ENCODE peak calls at places on chromosomes 13 and 19, in six cellular contexts. B is A549, T is K562, V is GM12878, I is HepG2, P is endothelial cell of umbilical vein. S is an unnamed sample.
A peak's percentile ranks its signal among the peaks of the same experiment; 100 is the strongest.

GRCh38 chr13:19362946-19363510 is 181.4 kb upstream of the TUBA3C start:
- DNase-seq in B (no peak), T (no peak), V (no peak), I (no peak), P (no peak), S (no peak)

GRCh38 chr19:47447470-47448359 is 24.0 kb downstream of the SLC8A2 start:
- DNase-seq in B (peak; percentile 67), T (peak; percentile 98), V (no peak), I (peak; percentile 31), P (peak; percentile 44), S (peak; percentile 68)

GRCh38 chr13:30925429-30925828 is 7.0 kb upstream of the TEX26 start:
- DNase-seq in B (no peak), T (no peak), V (no peak), I (no peak), P (no peak), S (no peak)

GRCh38 chr19:50191270-50191669 is 12.2 kb upstream of the MYH14 start:
- DNase-seq in B (no peak), T (no peak), V (peak; percentile 13), I (no peak), P (no peak), S (no peak)

GRCh38 chr13:24500977-24501376 is 11.6 kb downstream of the PARP4 start:
- DNase-seq in B (no peak), T (peak; percentile 9), V (no peak), I (no peak), P (peak; percentile 80), S (no peak)

GRCh38 chr13:92547256-92547655 is 679.4 kb upstream of the GPC6 start:
- DNase-seq in B (no peak), T (no peak), V (no peak), I (no peak), P (no peak), S (no peak)

GRCh38 chr13:40059540-40060232 is 404.2 kb downstream of the COG6 start:
- DNase-seq in B (no peak), T (no peak), V (peak; percentile 94), I (no peak), P (no peak), S (no peak)

GRCh38 chr13:74114641-74115040 is 19.6 kb downstream of the KLF12 start:
- DNase-seq in B (no peak), T (no peak), V (no peak), I (no peak), P (no peak), S (no peak)

GRCh38 chr13:34161829-34162544 is 344.0 kb downstream of the RFC3 start:
- DNase-seq in B (peak; percentile 18), T (no peak), V (no peak), I (peak; percentile 25), P (peak; percentile 89), S (peak; percentile 2)

GRCh38 chr13:57638147-57638890 is 6.8 kb downstream of the PCDH17 start:
- DNase-seq in B (no peak), T (no peak), V (no peak), I (no peak), P (no peak), S (no peak)

GRCh38 chr19:1979642-1980041 is 35.9 kb downstream of the BTBD2 start:
- DNase-seq in B (no peak), T (no peak), V (no peak), I (no peak), P (no peak), S (no peak)

GRCh38 chr19:35408284-35409171 is 37.7 kb downstream of the GPR42 start:
- DNase-seq in B (no peak), T (no peak), V (peak; percentile 76), I (no peak), P (no peak), S (no peak)

GRCh38 chr19:35407619-35408018 is 36.8 kb downstream of the GPR42 start:
- DNase-seq in B (no peak), T (no peak), V (no peak), I (no peak), P (no peak), S (no peak)

GRCh38 chr19:35403116-35403760 is 32.4 kb downstream of the GPR42 start:
- DNase-seq in B (no peak), T (no peak), V (no peak), I (no peak), P (no peak), S (no peak)

GRCh38 chr19:35409191-35409590 is 38.3 kb downstream of the GPR42 start:
- DNase-seq in B (no peak), T (no peak), V (no peak), I (no peak), P (no peak), S (no peak)

DNA sequence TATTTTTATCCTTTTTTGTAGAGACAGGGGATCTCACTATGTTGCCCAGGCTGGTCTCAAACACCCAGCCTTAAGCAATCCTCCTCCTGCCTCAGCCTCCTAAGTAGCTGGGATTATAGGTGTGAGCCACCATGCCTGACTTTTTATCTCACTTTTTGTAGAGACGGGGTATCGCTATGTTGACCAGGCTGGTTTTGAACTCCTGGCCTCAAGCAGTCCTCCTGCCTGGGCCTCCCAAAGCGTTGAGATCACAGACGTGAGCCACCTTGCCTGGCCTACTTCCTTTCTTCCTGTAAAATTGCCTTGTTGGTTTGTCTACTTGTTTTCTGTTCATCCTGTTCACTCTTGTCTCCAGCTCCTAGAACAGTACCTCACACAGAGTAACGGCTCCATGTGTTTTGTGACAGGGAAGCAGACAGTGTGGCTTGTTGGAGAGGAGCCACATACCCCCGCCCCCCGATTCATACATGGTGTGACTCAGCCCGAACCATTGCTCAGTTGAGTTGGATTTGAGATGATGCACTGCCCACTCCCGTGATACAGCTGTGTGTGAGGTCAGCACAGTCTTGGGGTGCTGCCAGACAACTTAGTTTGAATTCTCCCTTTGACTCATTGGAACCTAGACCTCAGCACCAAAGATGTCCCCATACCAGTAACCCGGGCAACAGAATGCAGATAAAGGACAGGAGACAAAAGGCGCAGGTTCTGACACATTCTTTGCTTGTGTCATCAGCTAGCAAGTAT is 34.2 kb downstream of the GPR42 start:
- DNase-seq in B (peak; percentile 66), T (no peak), V (peak; percentile 95), I (peak; percentile 70), P (no peak), S (no peak)
- TF ChIP-seq MYC in B (no peak), T (no peak), V (no peak), I (no peak), P (no peak), S (no peak)

DNA sequence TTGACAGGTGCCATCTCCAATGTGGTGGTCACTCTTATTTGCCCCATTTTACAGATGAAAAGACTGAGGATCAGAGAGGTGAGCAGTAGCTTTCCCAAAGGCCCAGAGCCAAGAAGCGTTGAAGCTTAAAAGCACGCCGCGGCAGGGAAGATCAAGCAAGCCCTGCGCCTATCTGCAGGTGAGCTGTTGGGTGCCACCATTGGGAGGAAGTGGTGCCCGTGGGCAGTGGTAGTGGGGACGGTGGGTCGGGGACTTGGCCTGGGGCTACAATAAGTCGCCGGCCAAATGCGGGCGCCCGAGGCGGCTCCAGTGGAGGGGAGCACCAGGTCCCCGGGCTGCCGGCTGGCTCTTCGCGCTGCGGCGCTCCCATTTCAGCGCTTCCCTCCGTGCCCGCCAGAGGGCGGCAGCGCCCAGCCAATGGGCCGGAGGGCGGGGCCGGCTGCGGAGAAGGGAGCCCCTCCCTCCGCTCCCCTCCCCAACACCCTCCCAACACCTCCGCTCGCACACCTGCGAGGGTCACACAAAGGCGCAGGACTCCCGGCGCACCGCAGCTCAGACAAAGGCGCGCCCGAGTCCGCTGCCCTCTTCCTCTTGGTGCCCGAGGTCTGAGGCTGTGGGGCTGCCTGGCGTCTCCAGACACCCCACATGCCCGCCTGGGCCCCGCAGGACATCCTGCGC is 744 bp upstream of the POU2F2 start:
- DNase-seq in B (peak; percentile 95), T (peak; percentile 97), V (peak; percentile 33), I (peak; percentile 10), P (peak; percentile 45), S (peak; percentile 64)
- H3K4me3 ChIP-seq in B (peak overlapping the region; percentile 35), T (no peak overlapping the region), V (peak overlapping the region; percentile 99), I (no peak overlapping the region), P (no peak overlapping the region), S (peak overlapping the region; percentile 28)

GRCh38 chr13:28849441-28849840 is 29.3 kb downstream of the MTUS2 start:
- DNase-seq in B (no peak), T (no peak), V (no peak), I (no peak), P (no peak), S (no peak)

DNA sequence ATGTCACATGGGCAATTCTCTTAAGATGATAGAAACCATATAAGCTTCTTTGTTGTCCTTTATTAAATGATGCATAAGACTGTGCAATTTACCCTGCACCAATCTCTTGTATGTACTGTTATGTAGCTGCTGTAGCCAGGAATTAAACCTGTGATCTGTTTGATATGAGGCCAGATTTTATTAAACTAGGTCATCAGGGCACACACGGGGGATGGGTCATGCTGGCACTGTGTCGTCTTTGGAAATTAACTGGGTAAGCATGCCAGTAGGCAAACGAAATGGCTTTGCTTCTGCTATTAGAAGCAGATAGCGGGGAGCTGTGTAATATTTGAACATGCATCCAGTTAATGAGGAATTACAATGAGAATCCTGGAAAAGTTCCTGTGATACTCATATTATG is 23.5 kb downstream of the MTUS2 start:
- DNase-seq in B (no peak), T (no peak), V (no peak), I (no peak), P (no peak), S (no peak)
- TF ChIP-seq MYC in B (no peak), T (no peak), V (no peak), I (no peak), P (no peak), S (no peak)

GRCh38 chr19:16325161-16325527 is 518 bp downstream of the KLF2 start:
- DNase-seq in B (no peak), T (peak; percentile 77), V (no peak), I (no peak), P (peak; percentile 30), S (no peak)
- H3K4me3 ChIP-seq in B (peak overlapping the region; percentile 76), T (peak overlapping the region; percentile 52), V (peak overlapping the region; percentile 76), I (peak overlapping the region; percentile 49), P (peak overlapping the region; percentile 32), S (no peak overlapping the region)